ENCODE peak calls at places on chromosomes 12 and 14, in four cellular contexts. One of them, this sample, is unnamed.
A peak's percentile ranks its signal among the peaks of the same experiment; 100 is the strongest.

GRCh38 chr14:24135834-24136683 is at the start of gene PSME1:
- DNase-seq in K562: peak; percentile 91
- DNase-seq in HepG2: peak; percentile 93
- DNase-seq in GM12878: peak; percentile 75
- DNase-seq in this sample: peak; percentile 93

GRCh38 chr14:52124791-52125661 is 56.2 kb upstream of the NID2 start:
- DNase-seq in K562: no peak
- DNase-seq in HepG2: no peak
- DNase-seq in GM12878: no peak
- DNase-seq in this sample: no peak

GRCh38 chr14:42490536-42490935 is 883.9 kb downstream of the LRFN5 start:
- DNase-seq in K562: no peak
- DNase-seq in HepG2: no peak
- DNase-seq in GM12878: no peak
- DNase-seq in this sample: no peak

GRCh38 chr12:90229771-90230170 is 521.1 kb upstream of the ATP2B1 start:
- DNase-seq in K562: no peak
- DNase-seq in HepG2: no peak
- DNase-seq in GM12878: no peak
- DNase-seq in this sample: no peak

GRCh38 chr14:95507174-95507573 is 9.3 kb downstream of the SYNE3 start:
- DNase-seq in K562: peak; percentile 50
- DNase-seq in HepG2: no peak
- DNase-seq in GM12878: no peak
- DNase-seq in this sample: no peak

GRCh38 chr14:77593501-77593911 is 22.9 kb downstream of the SPTLC2 start:
- DNase-seq in K562: no peak
- DNase-seq in HepG2: no peak
- DNase-seq in GM12878: peak; percentile 52
- DNase-seq in this sample: no peak

GRCh38 chr12:108616941-108617858 is 16.5 kb downstream of the SELPLG start:
- DNase-seq in K562: no peak
- DNase-seq in HepG2: no peak
- DNase-seq in GM12878: peak; percentile 93
- DNase-seq in this sample: no peak

GRCh38 chr12:28222959-28223662 is 32.9 kb downstream of the CCDC91 start:
- DNase-seq in K562: no peak
- DNase-seq in HepG2: no peak
- DNase-seq in GM12878: no peak
- DNase-seq in this sample: no peak

GRCh38 chr14:31692376-31692781 is 131.2 kb downstream of the NUBPL start:
- DNase-seq in K562: no peak
- DNase-seq in HepG2: no peak
- DNase-seq in GM12878: no peak
- DNase-seq in this sample: no peak

GRCh38 chr14:105487449-105487985 is 831 bp downstream of the CRIP1 start:
- DNase-seq in K562: no peak
- DNase-seq in HepG2: no peak
- DNase-seq in GM12878: no peak
- DNase-seq in this sample: no peak

GRCh38 chr14:92600318-92601053 is 86.9 kb downstream of the RIN3 start:
- DNase-seq in K562: no peak
- DNase-seq in HepG2: no peak
- DNase-seq in GM12878: no peak
- DNase-seq in this sample: no peak

GRCh38 chr12:4037747-4038312 is 164.6 kb upstream of the PARP11 start:
- DNase-seq in K562: peak; percentile 8
- DNase-seq in HepG2: peak; percentile 44
- DNase-seq in GM12878: no peak
- DNase-seq in this sample: peak; percentile 30

DNA sequence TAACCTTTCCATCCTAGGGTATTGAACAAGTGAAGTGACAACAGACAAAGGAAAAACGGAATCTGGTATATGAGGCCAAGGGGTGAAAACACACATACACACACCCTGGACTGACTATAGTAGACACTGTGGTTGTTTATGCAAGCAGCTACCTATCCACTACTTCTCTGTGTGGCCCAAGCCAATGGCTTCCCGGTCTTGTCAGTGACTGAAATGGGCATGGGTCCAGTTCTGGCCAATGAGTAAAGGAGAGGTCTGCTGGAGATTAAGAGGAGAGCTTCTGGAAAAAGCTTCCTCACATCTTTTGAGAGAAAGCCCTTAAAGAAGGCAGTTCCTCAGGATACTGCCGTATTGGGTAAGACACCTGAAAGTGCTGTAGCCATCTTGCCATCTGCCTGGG is 19.3 kb downstream of the MBIP start:
- DNase-seq in K562: no peak
- DNase-seq in HepG2: no peak
- DNase-seq in GM12878: no peak
- DNase-seq in this sample: no peak
- TF ChIP-seq CREM in K562: no peak
- TF ChIP-seq CREM in HepG2: no peak
- TF ChIP-seq CREM in GM12878: no peak
- TF ChIP-seq CREM in this sample: no peak

GRCh38 chr14:85090681-85091080 is 439.3 kb upstream of the FLRT2 start:
- DNase-seq in K562: no peak
- DNase-seq in HepG2: no peak
- DNase-seq in GM12878: no peak
- DNase-seq in this sample: no peak
- TF ChIP-seq CREM in K562: no peak
- TF ChIP-seq CREM in HepG2: no peak
- TF ChIP-seq CREM in GM12878: no peak
- TF ChIP-seq CREM in this sample: no peak

DNA sequence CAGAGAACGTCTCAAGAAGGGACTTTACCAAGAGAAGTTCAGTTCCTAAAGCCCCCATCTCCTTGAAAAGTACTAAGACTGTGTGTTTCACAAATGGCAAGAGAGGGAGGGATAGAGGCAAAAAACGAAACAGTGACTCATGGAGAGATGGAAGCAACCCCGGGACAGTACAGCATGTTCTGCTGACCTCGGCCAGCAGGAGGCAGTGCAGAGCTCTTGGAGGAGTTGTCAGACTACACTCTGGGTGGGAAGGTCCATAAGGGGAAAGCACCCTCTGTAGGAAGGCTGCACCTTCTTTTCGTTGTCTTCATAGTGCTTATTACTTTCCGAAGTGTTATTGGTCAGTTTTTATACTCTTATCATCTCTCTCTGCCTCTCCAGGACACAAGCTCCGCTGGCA is 525.2 kb upstream of the CCDC196 start:
- DNase-seq in K562: peak; percentile 65
- DNase-seq in HepG2: no peak
- DNase-seq in GM12878: no peak
- DNase-seq in this sample: peak; percentile 88
- TF ChIP-seq CREM in K562: no peak
- TF ChIP-seq CREM in HepG2: no peak
- TF ChIP-seq CREM in GM12878: no peak
- TF ChIP-seq CREM in this sample: no peak

GRCh38 chr12:111578971-111579340 is 20.2 kb downstream of the ATXN2 start:
- DNase-seq in K562: no peak
- DNase-seq in HepG2: no peak
- DNase-seq in GM12878: no peak
- DNase-seq in this sample: no peak

GRCh38 chr12:111580737-111581136 is 18.4 kb downstream of the ATXN2 start:
- DNase-seq in K562: no peak
- DNase-seq in HepG2: no peak
- DNase-seq in GM12878: no peak
- DNase-seq in this sample: no peak

GRCh38 chr12:111581434-111582132 is 17.5 kb downstream of the ATXN2 start:
- DNase-seq in K562: no peak
- DNase-seq in HepG2: no peak
- DNase-seq in GM12878: no peak
- DNase-seq in this sample: no peak

GRCh38 chr12:111580119-111580425 is 19.0 kb downstream of the ATXN2 start:
- DNase-seq in K562: no peak
- DNase-seq in HepG2: no peak
- DNase-seq in GM12878: no peak
- DNase-seq in this sample: no peak

DNA sequence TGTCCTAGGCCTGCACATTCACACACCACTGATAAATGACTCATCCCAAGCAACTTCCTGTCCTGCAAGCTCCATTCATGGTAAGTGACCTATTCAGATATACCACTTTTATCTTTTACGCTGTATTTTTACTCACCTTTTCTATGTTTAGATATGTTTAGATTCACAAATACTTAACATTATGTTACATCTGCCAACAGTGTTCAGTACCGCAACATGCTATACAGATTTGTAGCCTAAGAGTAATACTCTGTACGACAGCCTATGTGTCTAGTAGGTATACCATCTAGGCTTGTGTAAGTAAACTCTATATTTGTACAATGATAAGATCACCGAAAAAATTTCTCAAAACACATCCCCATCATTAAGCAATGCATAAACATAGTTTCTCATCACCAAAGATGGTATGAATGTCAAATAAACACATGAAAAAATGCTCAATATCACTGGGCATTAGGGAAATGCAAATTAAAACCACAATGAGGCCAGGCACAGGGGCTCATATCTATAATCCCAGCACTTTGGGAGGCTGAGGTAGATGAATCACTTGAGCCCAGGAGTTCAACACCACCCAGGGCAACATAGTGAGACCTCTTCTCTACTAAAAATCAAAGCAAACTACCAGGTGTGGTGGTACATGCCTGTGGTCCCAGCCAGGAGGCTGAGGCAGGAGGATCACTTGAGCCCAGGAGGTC is 20.7 kb downstream of the ATXN2 start:
- DNase-seq in K562: no peak
- DNase-seq in HepG2: peak; percentile 89
- DNase-seq in GM12878: no peak
- DNase-seq in this sample: no peak
- TF ChIP-seq CREM in K562: peak; percentile 34
- TF ChIP-seq CREM in HepG2: peak; percentile 20
- TF ChIP-seq CREM in GM12878: no peak
- TF ChIP-seq CREM in this sample: no peak

DNA sequence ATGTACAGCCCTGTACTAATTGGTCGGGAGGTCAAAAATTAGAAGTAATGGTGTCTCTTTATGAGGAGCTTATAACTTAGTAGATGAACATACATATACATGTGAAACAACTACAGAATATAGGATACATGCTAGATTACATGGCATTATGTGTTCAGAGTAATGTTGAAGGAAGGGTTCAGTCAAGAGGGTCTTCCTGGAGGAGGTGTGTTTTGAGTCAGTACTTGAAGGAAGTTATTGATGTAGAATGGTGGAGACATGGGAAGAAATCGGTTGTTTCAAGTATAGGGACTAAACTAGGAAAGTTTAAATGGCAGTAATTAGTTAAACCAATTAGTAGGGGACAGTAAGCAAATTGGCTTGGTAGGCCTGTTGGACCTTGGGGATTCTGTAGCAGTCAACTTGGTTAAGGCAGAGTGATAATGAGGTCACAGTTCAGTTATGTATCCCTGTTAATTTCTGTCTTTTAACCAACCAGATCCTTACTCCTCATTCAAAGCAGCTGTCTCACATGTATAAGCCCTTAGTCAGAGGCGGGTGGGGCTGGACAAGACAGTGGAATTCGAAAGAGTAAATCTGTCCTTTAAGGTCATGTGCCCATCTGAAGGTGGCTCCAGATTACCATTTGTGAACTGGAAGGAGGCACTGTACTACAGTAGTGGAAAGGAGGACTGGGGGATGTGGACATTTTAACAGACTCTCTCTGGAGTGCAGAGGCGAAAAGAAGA is 3.5 kb upstream of the ANKRD52 start:
- DNase-seq in K562: no peak
- DNase-seq in HepG2: no peak
- DNase-seq in GM12878: no peak
- DNase-seq in this sample: no peak
- TF ChIP-seq CREM in K562: no peak
- TF ChIP-seq CREM in HepG2: no peak
- TF ChIP-seq CREM in GM12878: no peak
- TF ChIP-seq CREM in this sample: no peak

GRCh38 chr12:125434936-125435443 is 369.8 kb downstream of the AACS start:
- DNase-seq in K562: no peak
- DNase-seq in HepG2: no peak
- DNase-seq in GM12878: peak; percentile 82
- DNase-seq in this sample: no peak

GRCh38 chr12:125436686-125437085 is 371.5 kb downstream of the AACS start:
- DNase-seq in K562: no peak
- DNase-seq in HepG2: no peak
- DNase-seq in GM12878: no peak
- DNase-seq in this sample: no peak

GRCh38 chr12:125431516-125431915 is 366.3 kb downstream of the AACS start:
- DNase-seq in K562: no peak
- DNase-seq in HepG2: no peak
- DNase-seq in GM12878: no peak
- DNase-seq in this sample: no peak

GRCh38 chr12:125435871-125436270 is 370.6 kb downstream of the AACS start:
- DNase-seq in K562: no peak
- DNase-seq in HepG2: no peak
- DNase-seq in GM12878: no peak
- DNase-seq in this sample: no peak

DNA sequence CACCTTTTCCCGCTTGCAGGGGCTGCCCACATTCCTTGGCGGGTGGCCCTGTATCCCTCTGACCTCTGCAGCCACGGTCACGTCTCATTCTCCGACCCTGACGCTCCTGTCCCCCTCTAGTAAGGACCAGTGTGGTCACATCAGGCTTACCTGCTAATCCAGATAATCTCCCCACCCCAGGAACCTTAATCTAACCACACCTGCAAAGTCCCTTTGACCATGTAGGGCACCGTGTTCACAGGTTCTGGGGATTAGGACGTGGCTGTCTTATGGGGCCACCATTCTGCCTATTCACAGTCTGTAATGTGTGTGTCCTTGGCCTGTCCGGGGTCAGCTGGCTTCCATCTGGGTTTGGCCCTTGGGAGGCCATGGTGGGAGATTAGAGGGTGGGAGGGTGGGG is 368.9 kb downstream of the AACS start:
- DNase-seq in K562: no peak
- DNase-seq in HepG2: no peak
- DNase-seq in GM12878: no peak
- DNase-seq in this sample: no peak
- TF ChIP-seq CREM in K562: no peak
- TF ChIP-seq CREM in HepG2: no peak
- TF ChIP-seq CREM in GM12878: no peak
- TF ChIP-seq CREM in this sample: no peak